ENCODE peak calls at places on chromosome 14, in eight cellular contexts. One of them, this sample, is unnamed.

GRCh38 chr14:95044463-95045254 is 112.7 kb downstream of the DICER1 start:
- DNase-seq in sigmoid colon: peak; percentile 58
- DNase-seq in GM12878: no peak
- DNase-seq in A549: no peak
- DNase-seq in ovary: no peak
- DNase-seq in heart left ventricle: no peak
- DNase-seq in HCT116: no peak
- DNase-seq in breast epithelium: no peak
- DNase-seq in this sample: no peak

GRCh38 chr14:64688801-64689200 is 15.4 kb upstream of the PLEKHG3 start:
- DNase-seq in sigmoid colon: no peak
- DNase-seq in GM12878: no peak
- DNase-seq in A549: no peak
- DNase-seq in ovary: no peak
- DNase-seq in heart left ventricle: no peak
- DNase-seq in HCT116: no peak
- DNase-seq in breast epithelium: no peak
- DNase-seq in this sample: no peak

GRCh38 chr14:32524609-32525391 is 195.7 kb downstream of the AKAP6 start:
- DNase-seq in sigmoid colon: no peak
- DNase-seq in GM12878: no peak
- DNase-seq in A549: no peak
- DNase-seq in ovary: no peak
- DNase-seq in heart left ventricle: no peak
- DNase-seq in HCT116: no peak
- DNase-seq in breast epithelium: no peak
- DNase-seq in this sample: no peak

GRCh38 chr14:99819514-99819913 is 26.3 kb downstream of the EML1 start:
- DNase-seq in sigmoid colon: peak; percentile 73
- DNase-seq in GM12878: no peak
- DNase-seq in A549: no peak
- DNase-seq in ovary: no peak
- DNase-seq in heart left ventricle: no peak
- DNase-seq in HCT116: no peak
- DNase-seq in breast epithelium: no peak
- DNase-seq in this sample: no peak

GRCh38 chr14:81009339-81009738 is 53.9 kb downstream of the TSHR start:
- DNase-seq in sigmoid colon: no peak
- DNase-seq in GM12878: no peak
- DNase-seq in A549: no peak
- DNase-seq in ovary: no peak
- DNase-seq in heart left ventricle: no peak
- DNase-seq in HCT116: no peak
- DNase-seq in breast epithelium: no peak
- DNase-seq in this sample: no peak

GRCh38 chr14:79543966-79544365 is 667.3 kb downstream of the DIO2 start:
- DNase-seq in sigmoid colon: no peak
- DNase-seq in GM12878: no peak
- DNase-seq in A549: peak; percentile 31
- DNase-seq in ovary: no peak
- DNase-seq in heart left ventricle: no peak
- DNase-seq in HCT116: no peak
- DNase-seq in breast epithelium: no peak
- DNase-seq in this sample: no peak

GRCh38 chr14:79732911-79733310 is 478.4 kb downstream of the DIO2 start:
- DNase-seq in sigmoid colon: no peak
- DNase-seq in GM12878: no peak
- DNase-seq in A549: no peak
- DNase-seq in ovary: no peak
- DNase-seq in heart left ventricle: no peak
- DNase-seq in HCT116: no peak
- DNase-seq in breast epithelium: no peak
- DNase-seq in this sample: no peak

GRCh38 chr14:77158175-77158908 is 16.8 kb upstream of the ZDHHC22 start:
- DNase-seq in sigmoid colon: peak; percentile 76
- DNase-seq in GM12878: no peak
- DNase-seq in A549: peak; percentile 52
- DNase-seq in ovary: no peak
- DNase-seq in heart left ventricle: peak; percentile 35
- DNase-seq in HCT116: no peak
- DNase-seq in breast epithelium: no peak
- DNase-seq in this sample: no peak

GRCh38 chr14:58239259-58240210 is 5.1 kb upstream of the PSMA3 start:
- DNase-seq in sigmoid colon: peak; percentile 88
- DNase-seq in GM12878: peak; percentile 64
- DNase-seq in A549: peak; percentile 67
- DNase-seq in ovary: peak; percentile 78
- DNase-seq in heart left ventricle: peak; percentile 70
- DNase-seq in HCT116: peak; percentile 26
- DNase-seq in breast epithelium: peak; percentile 67
- DNase-seq in this sample: peak; percentile 96

GRCh38 chr14:34438438-34438837 is 23.6 kb downstream of the SPTSSA start:
- DNase-seq in sigmoid colon: no peak
- DNase-seq in GM12878: no peak
- DNase-seq in A549: no peak
- DNase-seq in ovary: no peak
- DNase-seq in heart left ventricle: no peak
- DNase-seq in HCT116: no peak
- DNase-seq in breast epithelium: no peak
- DNase-seq in this sample: no peak

GRCh38 chr14:101006008-101006407 is 102.5 kb upstream of the RTL1 start:
- DNase-seq in sigmoid colon: peak; percentile 50
- DNase-seq in GM12878: no peak
- DNase-seq in A549: no peak
- DNase-seq in ovary: no peak
- DNase-seq in heart left ventricle: no peak
- DNase-seq in HCT116: no peak
- DNase-seq in breast epithelium: peak; percentile 30
- DNase-seq in this sample: no peak

GRCh38 chr14:79825046-79825521 is 386.2 kb downstream of the DIO2 start:
- DNase-seq in sigmoid colon: no peak
- DNase-seq in GM12878: no peak
- DNase-seq in A549: no peak
- DNase-seq in ovary: no peak
- DNase-seq in heart left ventricle: no peak
- DNase-seq in HCT116: no peak
- DNase-seq in breast epithelium: no peak
- DNase-seq in this sample: no peak

GRCh38 chr14:36580856-36581831 is 1.3 kb downstream of the NKX2-8 start:
- DNase-seq in sigmoid colon: no peak
- DNase-seq in GM12878: no peak
- DNase-seq in A549: peak; percentile 66
- DNase-seq in ovary: no peak
- DNase-seq in heart left ventricle: no peak
- DNase-seq in HCT116: no peak
- DNase-seq in breast epithelium: no peak
- DNase-seq in this sample: no peak

GRCh38 chr14:51554953-51555352 is 96.8 kb upstream of the FRMD6 start:
- DNase-seq in sigmoid colon: no peak
- DNase-seq in GM12878: no peak
- DNase-seq in A549: peak; percentile 45
- DNase-seq in ovary: no peak
- DNase-seq in heart left ventricle: no peak
- DNase-seq in HCT116: no peak
- DNase-seq in breast epithelium: no peak
- DNase-seq in this sample: no peak

GRCh38 chr14:76918751-76919421 is 92.7 kb downstream of the LRRC74A start:
- DNase-seq in sigmoid colon: peak; percentile 99
- DNase-seq in GM12878: no peak
- DNase-seq in A549: peak; percentile 96
- DNase-seq in ovary: peak; percentile 98
- DNase-seq in heart left ventricle: peak; percentile 92
- DNase-seq in HCT116: peak; percentile 73
- DNase-seq in breast epithelium: peak; percentile 95
- DNase-seq in this sample: peak; percentile 99

GRCh38 chr14:100914597-100915021 is 11.1 kb upstream of the RTL1 start:
- DNase-seq in sigmoid colon: no peak
- DNase-seq in GM12878: no peak
- DNase-seq in A549: no peak
- DNase-seq in ovary: no peak
- DNase-seq in heart left ventricle: no peak
- DNase-seq in HCT116: no peak
- DNase-seq in breast epithelium: no peak
- DNase-seq in this sample: no peak

GRCh38 chr14:99415496-99416281 is 65.0 kb downstream of the SETD3 start:
- DNase-seq in sigmoid colon: no peak
- DNase-seq in GM12878: peak; percentile 55
- DNase-seq in A549: peak; percentile 83
- DNase-seq in ovary: no peak
- DNase-seq in heart left ventricle: peak; percentile 46
- DNase-seq in HCT116: peak; percentile 69
- DNase-seq in breast epithelium: no peak
- DNase-seq in this sample: no peak

GRCh38 chr14:81946808-81947798 is 413.4 kb upstream of the SEL1L start:
- DNase-seq in sigmoid colon: no peak
- DNase-seq in GM12878: no peak
- DNase-seq in A549: no peak
- DNase-seq in ovary: no peak
- DNase-seq in heart left ventricle: peak; percentile 5
- DNase-seq in HCT116: no peak
- DNase-seq in breast epithelium: no peak
- DNase-seq in this sample: no peak

GRCh38 chr14:32507029-32507984 is 178.2 kb downstream of the AKAP6 start:
- DNase-seq in sigmoid colon: no peak
- DNase-seq in GM12878: no peak
- DNase-seq in A549: peak; percentile 51
- DNase-seq in ovary: no peak
- DNase-seq in heart left ventricle: no peak
- DNase-seq in HCT116: peak; percentile 33
- DNase-seq in breast epithelium: no peak
- DNase-seq in this sample: no peak

GRCh38 chr14:93332853-93333630 is at the start of gene BTBD7:
- DNase-seq in sigmoid colon: peak; percentile 97
- DNase-seq in GM12878: peak; percentile 63
- DNase-seq in A549: peak; percentile 96
- DNase-seq in ovary: peak; percentile 94
- DNase-seq in heart left ventricle: peak; percentile 96
- DNase-seq in HCT116: peak; percentile 90
- DNase-seq in breast epithelium: peak; percentile 93
- DNase-seq in this sample: peak; percentile 98
- TF ChIP-seq POLR2A in sigmoid colon: no peak
- TF ChIP-seq POLR2A in GM12878: peak; percentile 90
- TF ChIP-seq POLR2A in A549: peak; percentile 53
- TF ChIP-seq POLR2A in ovary: peak; percentile 46
- TF ChIP-seq POLR2A in heart left ventricle: peak; percentile 69
- TF ChIP-seq POLR2A in HCT116: peak; percentile 83
- TF ChIP-seq POLR2A in breast epithelium: no peak
- TF ChIP-seq POLR2A in this sample: no peak

GRCh38 chr14:103502877-103503276 is 19.8 kb downstream of the CKB start:
- DNase-seq in sigmoid colon: peak; percentile 8
- DNase-seq in GM12878: no peak
- DNase-seq in A549: no peak
- DNase-seq in ovary: no peak
- DNase-seq in heart left ventricle: no peak
- DNase-seq in HCT116: no peak
- DNase-seq in breast epithelium: no peak
- DNase-seq in this sample: no peak

GRCh38 chr14:103503296-103503695 is 19.3 kb downstream of the CKB start:
- DNase-seq in sigmoid colon: no peak
- DNase-seq in GM12878: no peak
- DNase-seq in A549: no peak
- DNase-seq in ovary: no peak
- DNase-seq in heart left ventricle: no peak
- DNase-seq in HCT116: no peak
- DNase-seq in breast epithelium: no peak
- DNase-seq in this sample: no peak

GRCh38 chr14:103500148-103500990 is 22.3 kb downstream of the CKB start:
- DNase-seq in sigmoid colon: peak; percentile 96
- DNase-seq in GM12878: no peak
- DNase-seq in A549: peak; percentile 81
- DNase-seq in ovary: peak; percentile 95
- DNase-seq in heart left ventricle: peak; percentile 86
- DNase-seq in HCT116: no peak
- DNase-seq in breast epithelium: peak; percentile 89
- DNase-seq in this sample: peak; percentile 97

GRCh38 chr14:103501041-103501870 is 21.4 kb downstream of the CKB start:
- DNase-seq in sigmoid colon: peak; percentile 46
- DNase-seq in GM12878: no peak
- DNase-seq in A549: no peak
- DNase-seq in ovary: no peak
- DNase-seq in heart left ventricle: no peak
- DNase-seq in HCT116: no peak
- DNase-seq in breast epithelium: no peak
- DNase-seq in this sample: no peak

GRCh38 chr14:103501921-103502669 is 20.5 kb downstream of the CKB start:
- DNase-seq in sigmoid colon: peak; percentile 27
- DNase-seq in GM12878: no peak
- DNase-seq in A549: no peak
- DNase-seq in ovary: no peak
- DNase-seq in heart left ventricle: no peak
- DNase-seq in HCT116: no peak
- DNase-seq in breast epithelium: no peak
- DNase-seq in this sample: no peak
- TF ChIP-seq POLR2A in sigmoid colon: no peak
- TF ChIP-seq POLR2A in GM12878: no peak
- TF ChIP-seq POLR2A in A549: no peak
- TF ChIP-seq POLR2A in ovary: no peak
- TF ChIP-seq POLR2A in heart left ventricle: no peak
- TF ChIP-seq POLR2A in HCT116: no peak
- TF ChIP-seq POLR2A in breast epithelium: no peak
- TF ChIP-seq POLR2A in this sample: no peak

DNA sequence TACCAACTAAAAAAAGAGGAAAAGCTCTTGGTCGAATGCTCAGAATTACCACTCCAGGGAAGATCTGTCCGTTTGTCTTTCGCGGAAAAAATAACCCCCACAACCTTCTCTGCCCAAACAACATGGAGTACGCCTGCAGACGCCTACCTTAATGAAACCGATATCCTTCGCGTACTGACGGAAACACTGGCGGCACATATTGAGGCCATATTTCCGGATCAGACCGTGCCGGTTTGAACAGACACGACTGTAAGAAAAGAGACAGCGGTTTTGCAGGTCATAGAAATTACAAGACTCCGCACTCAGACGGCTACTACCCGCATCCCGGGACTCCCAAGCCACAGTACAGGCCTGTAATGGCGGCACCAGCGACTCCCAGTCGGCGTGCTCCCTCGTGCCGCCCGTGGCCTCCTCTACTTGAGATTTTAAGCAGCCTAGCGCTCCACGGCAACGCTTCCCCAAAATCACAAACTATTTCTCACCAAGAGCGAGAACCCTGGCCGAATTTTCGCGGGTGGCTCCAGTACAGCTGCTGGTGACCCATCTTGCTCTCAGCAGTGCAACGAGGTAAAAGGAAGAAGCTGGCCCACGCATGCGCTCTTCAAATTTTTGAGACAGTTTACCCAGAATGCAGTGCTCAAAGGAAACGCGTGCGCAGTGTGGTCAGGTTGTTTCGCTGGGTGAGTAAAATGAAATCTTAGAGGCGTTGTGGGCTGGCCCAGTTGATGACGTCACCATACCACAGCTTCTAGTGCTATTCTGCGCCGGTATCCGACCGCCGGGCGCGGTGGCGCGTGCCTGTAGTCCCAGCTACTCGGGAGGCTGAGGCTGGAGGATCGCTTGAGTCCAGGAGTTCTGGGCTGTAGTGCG is at the start of gene RPS29:
- DNase-seq in sigmoid colon: peak; percentile 99
- DNase-seq in GM12878: peak; percentile 99
- DNase-seq in A549: peak; percentile 99
- DNase-seq in ovary: peak; percentile 97
- DNase-seq in heart left ventricle: peak; percentile 96
- DNase-seq in HCT116: peak; percentile 99
- DNase-seq in breast epithelium: peak; percentile 98
- DNase-seq in this sample: peak; percentile 100
- TF ChIP-seq POLR2A in sigmoid colon: peak; percentile 92
- TF ChIP-seq POLR2A in GM12878: peak; percentile 91
- TF ChIP-seq POLR2A in A549: peak; percentile 78
- TF ChIP-seq POLR2A in ovary: peak; percentile 67
- TF ChIP-seq POLR2A in heart left ventricle: peak; percentile 78
- TF ChIP-seq POLR2A in HCT116: peak; percentile 93
- TF ChIP-seq POLR2A in breast epithelium: peak; percentile 82
- TF ChIP-seq POLR2A in this sample: peak; percentile 82

GRCh38 chr14:68815288-68816182 is 22.7 kb upstream of the ZFP36L1 start:
- DNase-seq in sigmoid colon: peak; percentile 76
- DNase-seq in GM12878: no peak
- DNase-seq in A549: no peak
- DNase-seq in ovary: no peak
- DNase-seq in heart left ventricle: no peak
- DNase-seq in HCT116: no peak
- DNase-seq in breast epithelium: no peak
- DNase-seq in this sample: no peak
- TF ChIP-seq POLR2A in sigmoid colon: no peak
- TF ChIP-seq POLR2A in GM12878: no peak
- TF ChIP-seq POLR2A in A549: no peak
- TF ChIP-seq POLR2A in ovary: no peak
- TF ChIP-seq POLR2A in heart left ventricle: no peak
- TF ChIP-seq POLR2A in HCT116: peak; percentile 82
- TF ChIP-seq POLR2A in breast epithelium: no peak
- TF ChIP-seq POLR2A in this sample: no peak